ENCODE peak calls at places on chromosome 14, in five cellular contexts. O is omental fat pad, T is AG08395, B is amygdala, Q is HTR-8/SVneo. W is an unnamed sample.

GRCh38 chr14:88995437-88996198 is 171.2 kb downstream of the TTC8 start:
- DNase-seq in O (no peak), T (peak), B (no peak), Q (no peak), W (no peak)

GRCh38 chr14:104776961-104777807 is 18.4 kb downstream of the AKT1 start:
- DNase-seq in O (no peak), T (no peak), B (no peak), Q (no peak), W (no peak)

GRCh38 chr14:62914025-62914424 is 131.2 kb downstream of the KCNH5 start:
- DNase-seq in O (no peak), T (no peak), B (no peak), Q (peak), W (no peak)

GRCh38 chr14:91419044-91419397 is 1.4 kb upstream of the CCDC88C start:
- DNase-seq in O (no peak), T (no peak), B (no peak), Q (no peak), W (no peak)

GRCh38 chr14:68738559-68738958 is 54.3 kb downstream of the ZFP36L1 start:
- DNase-seq in O (no peak), T (no peak), B (no peak), Q (no peak), W (no peak)

GRCh38 chr14:95046711-95047681 is 110.3 kb downstream of the DICER1 start:
- DNase-seq in O (peak), T (no peak), B (no peak), Q (no peak), W (peak)

GRCh38 chr14:47040490-47040889 is 388.9 kb upstream of the RPL10L start:
- DNase-seq in O (no peak), T (no peak), B (no peak), Q (peak), W (no peak)

GRCh38 chr14:20811994-20812393 is 9.3 kb upstream of the RNASE1 start:
- DNase-seq in O (no peak), T (no peak), B (no peak), Q (no peak), W (no peak)

GRCh38 chr14:53011053-53011462 is 60.2 kb upstream of the FERMT2 start:
- DNase-seq in O (peak), T (peak), B (peak), Q (peak), W (peak)

GRCh38 chr14:68780358-68781160 is 12.3 kb downstream of the ZFP36L1 start:
- DNase-seq in O (no peak), T (peak), B (peak), Q (no peak), W (no peak)

GRCh38 chr14:51304428-51304827 is 64.4 kb downstream of the TMX1 start:
- DNase-seq in O (no peak), T (no peak), B (no peak), Q (no peak), W (no peak)

GRCh38 chr14:87811246-87811645 is 181.7 kb downstream of the GALC start:
- DNase-seq in O (no peak), T (no peak), B (no peak), Q (no peak), W (no peak)

GRCh38 chr14:20436363-20436755 is 393 bp upstream of the KLHL33 start:
- DNase-seq in O (no peak), T (no peak), B (no peak), Q (no peak), W (no peak)

GRCh38 chr14:68623828-68624227 is 169.0 kb downstream of the ZFP36L1 start:
- DNase-seq in O (no peak), T (no peak), B (no peak), Q (no peak), W (no peak)

GRCh38 chr14:45015133-45015532 is 53.1 kb downstream of the TOGARAM1 start:
- DNase-seq in O (no peak), T (no peak), B (no peak), Q (no peak), W (no peak)

GRCh38 chr14:56487761-56488160 is 91.8 kb upstream of the TMEM260 start:
- DNase-seq in O (no peak), T (peak), B (no peak), Q (no peak), W (no peak)

GRCh38 chr14:104865069-104865630 is at the start of gene CEP170B:
- DNase-seq in O (no peak), T (peak), B (no peak), Q (peak), W (no peak)

GRCh38 chr14:27096091-27096490 is 498.3 kb upstream of the NOVA1 start:
- DNase-seq in O (no peak), T (no peak), B (no peak), Q (no peak), W (no peak)

GRCh38 chr14:92328664-92329255 is 5.8 kb downstream of the SLC24A4 start:
- DNase-seq in O (no peak), T (peak), B (no peak), Q (no peak), W (no peak)

GRCh38 chr14:104289485-104289884 is 151.1 kb downstream of the KIF26A start:
- DNase-seq in O (no peak), T (no peak), B (no peak), Q (no peak), W (no peak)

GRCh38 chr14:25237845-25238244 is 187.9 kb upstream of the STXBP6 start:
- DNase-seq in O (no peak), T (no peak), B (no peak), Q (peak), W (no peak)

GRCh38 chr14:51116682-51117081 is 21.8 kb upstream of the TRIM9 start:
- DNase-seq in O (no peak), T (no peak), B (no peak), Q (no peak), W (no peak)

GRCh38 chr14:90556050-90556477 is 159.2 kb downstream of the CALM1 start:
- DNase-seq in O (no peak), T (no peak), B (peak), Q (no peak), W (no peak)

GRCh38 chr14:64465208-64465821 is at the start of gene AKAP5:
- DNase-seq in O (no peak), T (peak), B (peak), Q (peak), W (peak)

GRCh38 chr14:20998674-20999366 is at the start of gene SLC39A2:
- DNase-seq in O (no peak), T (peak), B (no peak), Q (no peak), W (no peak)

GRCh38 chr14:81453166-81453766 is 53.1 kb upstream of the STON2 start:
- DNase-seq in O (no peak), T (peak), B (no peak), Q (no peak), W (no peak)

GRCh38 chr14:94104731-94105130 is 5.8 kb upstream of the IFI27 start:
- DNase-seq in O (no peak), T (no peak), B (no peak), Q (no peak), W (no peak)

GRCh38 chr14:85934886-85935254 is 404.9 kb downstream of the FLRT2 start:
- DNase-seq in O (no peak), T (no peak), B (no peak), Q (no peak), W (no peak)

GRCh38 chr14:71725802-71726638 is 206.2 kb upstream of the RGS6 start:
- DNase-seq in O (no peak), T (peak), B (no peak), Q (peak), W (no peak)

GRCh38 chr14:76564471-76565119 is 188.7 kb downstream of the ESRRB start:
- DNase-seq in O (no peak), T (no peak), B (no peak), Q (no peak), W (no peak)

GRCh38 chr14:49853158-49853477 is 530 bp upstream of the NEMF start:
- DNase-seq in O (no peak), T (no peak), B (no peak), Q (no peak), W (no peak)

GRCh38 chr14:106665814-106666213 is 1139.4 kb downstream of the TMEM121 start:
- DNase-seq in O (no peak), T (no peak), B (no peak), Q (no peak), W (no peak)

W was measured in ascending aorta.